ENCODE peak calls at places on chromosome 1, in seven cellular contexts. V is HAP-1; G is esophagus muscularis mucosa; Q is lower lobe of right lung; M is CD4-positive, CD25-positive, alpha-beta regulatory T cell; T is CD8-positive, alpha-beta T cell; P is tibial artery. S is an unnamed sample.

GRCh38 chr1:8460784-8461183 is 142.9 kb downstream of the SLC45A1 start:
- DNase-seq in V (no peak), G (no peak), Q (no peak), M (no peak), T (no peak), P (no peak), S (no peak)

GRCh38 chr1:54314691-54315455 is 91.3 kb downstream of the SSBP3 start:
- DNase-seq in V (no peak), G (no peak), Q (no peak), M (no peak), T (no peak), P (no peak), S (no peak)

GRCh38 chr1:192442736-192443135 is 125.9 kb downstream of the RGS21 start:
- DNase-seq in V (no peak), G (no peak), Q (no peak), M (no peak), T (no peak), P (no peak), S (no peak)

GRCh38 chr1:9400425-9401079 is 107.9 kb downstream of the SPSB1 start:
- DNase-seq in V (no peak), G (no peak), Q (no peak), M (peak; percentile 64), T (no peak), P (no peak), S (peak; percentile 59)

GRCh38 chr1:9269078-9269501 is 23.6 kb upstream of the SPSB1 start:
- DNase-seq in V (no peak), G (no peak), Q (no peak), M (no peak), T (no peak), P (no peak), S (no peak)

GRCh38 chr1:37612186-37612585 is 16.4 kb upstream of the GNL2 start:
- DNase-seq in V (no peak), G (no peak), Q (no peak), M (no peak), T (no peak), P (no peak), S (no peak)

GRCh38 chr1:63612971-63613370 is 19.8 kb downstream of the PGM1 start:
- DNase-seq in V (no peak), G (no peak), Q (no peak), M (no peak), T (no peak), P (no peak), S (no peak)

GRCh38 chr1:177077006-177077405 is 87.5 kb downstream of the ASTN1 start:
- DNase-seq in V (no peak), G (no peak), Q (no peak), M (no peak), T (no peak), P (no peak), S (no peak)

GRCh38 chr1:167430849-167431242 is 87.5 kb downstream of the CD247 start:
- DNase-seq in V (no peak), G (no peak), Q (no peak), M (no peak), T (no peak), P (no peak), S (no peak)

GRCh38 chr1:60920561-60920960 is 161.8 kb upstream of the NFIA start:
- DNase-seq in V (no peak), G (no peak), Q (no peak), M (no peak), T (no peak), P (no peak), S (no peak)

GRCh38 chr1:230067441-230067870 is 418 bp downstream of the GALNT2 start:
- DNase-seq in V (peak; percentile 37), G (no peak), Q (peak; percentile 57), M (peak; percentile 34), T (peak; percentile 4), P (no peak), S (no peak)

GRCh38 chr1:173473599-173474011 is 3.5 kb upstream of the PRDX6 start:
- DNase-seq in V (no peak), G (no peak), Q (no peak), M (no peak), T (no peak), P (no peak), S (no peak)

GRCh38 chr1:173469656-173470055 is 7.5 kb upstream of the PRDX6 start:
- DNase-seq in V (no peak), G (no peak), Q (no peak), M (no peak), T (no peak), P (no peak), S (no peak)

GRCh38 chr1:173474097-173474779 is 2.9 kb upstream of the PRDX6 start:
- DNase-seq in V (no peak), G (no peak), Q (no peak), M (no peak), T (no peak), P (no peak), S (no peak)

GRCh38 chr1:173467426-173467825 is 9.7 kb upstream of the PRDX6 start:
- DNase-seq in V (no peak), G (no peak), Q (no peak), M (no peak), T (no peak), P (no peak), S (no peak)

GRCh38 chr1:173470608-173471007 is 6.5 kb upstream of the PRDX6 start:
- DNase-seq in V (no peak), G (no peak), Q (no peak), M (no peak), T (no peak), P (no peak), S (no peak)
- H3K9me3 ChIP-seq in V (peaks cover 4% of the 10 kb centered on the region), G (no peaks in the 10 kb centered on the region), Q (peaks cover 5% of the 10 kb centered on the region), M (peaks cover 11% of the 10 kb centered on the region), T (peaks cover 4% of the 10 kb centered on the region), P (peaks cover 7% of the 10 kb centered on the region), S (peaks cover 5% of the 10 kb centered on the region)

GRCh38 chr1:197093226-197093887 is 26.3 kb upstream of the F13B start:
- DNase-seq in V (no peak), G (no peak), Q (no peak), M (no peak), T (no peak), P (no peak), S (no peak)

GRCh38 chr1:197100677-197101076 is 33.6 kb upstream of the F13B start:
- DNase-seq in V (no peak), G (no peak), Q (no peak), M (no peak), T (no peak), P (no peak), S (no peak)

GRCh38 chr1:197092491-197093023 is 25.5 kb upstream of the F13B start:
- DNase-seq in V (no peak), G (no peak), Q (no peak), M (no peak), T (no peak), P (no peak), S (no peak)

GRCh38 chr1:197099444-197099843 is 32.4 kb upstream of the F13B start:
- DNase-seq in V (no peak), G (no peak), Q (no peak), M (no peak), T (no peak), P (no peak), S (no peak)

DNA sequence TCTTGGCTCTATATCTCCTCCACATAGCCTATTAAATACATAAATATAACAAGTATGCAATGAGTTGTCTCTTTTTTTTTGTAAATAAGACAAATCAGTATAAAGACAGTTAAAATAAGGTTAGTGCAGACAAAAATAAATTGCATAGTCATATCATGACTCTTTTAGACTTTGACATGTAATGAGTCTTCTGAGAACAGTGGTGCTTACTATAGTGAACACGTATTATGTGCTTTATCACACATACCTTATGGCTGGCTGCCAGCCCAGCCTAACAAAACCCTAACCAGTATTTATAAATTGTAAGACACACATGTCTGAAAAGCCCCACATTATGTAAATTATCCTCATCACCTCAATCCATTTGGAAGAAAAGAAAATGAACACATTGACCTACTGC is 29.1 kb upstream of the F13B start:
- DNase-seq in V (no peak), G (no peak), Q (no peak), M (no peak), T (no peak), P (no peak), S (no peak)
- H3K36me3 ChIP-seq in V (peaks cover 44% of the 10 kb centered on the region), G (no peaks in the 10 kb centered on the region), Q (no peaks in the 10 kb centered on the region), M (no peaks in the 10 kb centered on the region), T (no peaks in the 10 kb centered on the region), P (no peaks in the 10 kb centered on the region), S (peaks cover 69% of the 10 kb centered on the region)

GRCh38 chr1:152663098-152663497 is at the start of gene LCE2D:
- DNase-seq in V (no peak), G (peak; percentile 78), Q (no peak), M (no peak), T (no peak), P (no peak), S (no peak)
- H3K9me3 ChIP-seq in V (no peaks in the 10 kb centered on the region), G (no peaks in the 10 kb centered on the region), Q (no peaks in the 10 kb centered on the region), M (no peaks in the 10 kb centered on the region), T (no peaks in the 10 kb centered on the region), P (no peaks in the 10 kb centered on the region), S (no peaks in the 10 kb centered on the region)

GRCh38 chr1:56222914-56223540 is 356.3 kb downstream of the PLPP3 start:
- DNase-seq in V (no peak), G (no peak), Q (no peak), M (no peak), T (no peak), P (no peak), S (no peak)
- H3K36me3 ChIP-seq in V (no peaks in the 10 kb centered on the region), G (no peaks in the 10 kb centered on the region), Q (no peaks in the 10 kb centered on the region), M (no peaks in the 10 kb centered on the region), T (no peaks in the 10 kb centered on the region), P (no peaks in the 10 kb centered on the region), S (no peaks in the 10 kb centered on the region)

DNA sequence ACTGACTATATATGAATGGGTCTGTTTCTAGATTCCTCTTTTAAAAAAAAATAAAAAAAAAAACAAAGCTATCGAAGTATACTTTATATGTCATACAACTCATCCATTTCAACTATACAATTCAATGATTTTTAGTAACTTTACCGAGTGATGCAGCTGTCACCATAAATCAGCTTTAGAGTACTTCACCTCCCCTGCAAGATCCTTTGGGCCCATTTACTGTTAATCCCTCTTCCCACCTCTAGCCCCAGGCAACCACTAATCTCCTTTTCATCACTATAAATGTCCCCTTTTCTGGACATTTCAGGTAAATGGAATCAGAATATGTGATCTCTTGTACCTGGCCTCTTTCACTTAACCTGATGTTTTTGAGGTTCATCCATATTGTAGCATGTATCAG is 133.9 kb downstream of the PEX14 start:
- DNase-seq in V (peak; percentile 60), G (no peak), Q (no peak), M (no peak), T (no peak), P (no peak), S (no peak)
- H3K9me3 ChIP-seq in V (no peaks in the 10 kb centered on the region), G (no peaks in the 10 kb centered on the region), Q (no peaks in the 10 kb centered on the region), M (no peaks in the 10 kb centered on the region), T (no peaks in the 10 kb centered on the region), P (no peaks in the 10 kb centered on the region), S (no peaks in the 10 kb centered on the region)

DNA sequence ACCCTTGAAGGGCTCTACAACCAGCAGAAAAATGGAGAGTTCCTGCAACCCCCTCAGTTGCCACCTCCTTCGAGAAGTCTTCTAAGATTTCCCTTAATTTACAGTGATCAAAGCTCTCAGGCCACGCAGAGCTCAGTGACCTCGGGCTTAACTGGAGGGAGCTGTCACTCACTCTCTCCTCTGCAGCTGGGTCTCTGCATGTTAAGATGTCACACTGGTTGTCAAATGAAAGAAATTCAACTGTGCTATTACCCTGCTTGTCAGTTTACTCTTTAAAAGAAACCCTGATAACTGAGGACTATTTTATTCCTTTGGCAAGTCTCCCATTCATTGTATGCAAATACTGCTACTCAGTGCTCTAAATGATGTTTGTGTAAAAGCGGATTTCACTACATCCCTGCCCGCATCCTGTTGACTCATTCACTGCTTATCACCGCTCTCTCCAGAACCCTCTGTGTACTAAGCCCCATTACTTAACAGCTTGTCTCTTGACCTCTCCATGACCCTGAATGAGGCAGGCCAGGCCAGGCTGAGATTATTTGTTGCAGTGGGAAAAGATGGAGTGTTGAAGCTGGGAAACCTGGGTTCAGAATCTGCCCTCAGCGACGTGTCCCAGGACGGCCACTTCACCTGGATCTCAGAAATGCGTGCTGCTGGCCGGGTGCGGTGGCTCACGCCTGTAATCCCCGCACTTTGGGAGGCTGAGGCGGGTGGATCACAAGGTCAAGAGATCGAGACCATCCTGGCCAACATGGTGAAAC is 13.7 kb downstream of the DHRS3 start:
- DNase-seq in V (no peak), G (no peak), Q (no peak), M (peak; percentile 86), T (peak; percentile 54), P (peak; percentile 72), S (peak; percentile 85)
- H3K36me3 ChIP-seq in V (no peaks in the 10 kb centered on the region), G (peaks cover 42% of the 10 kb centered on the region), Q (peaks cover 14% of the 10 kb centered on the region), M (peaks cover 2% of the 10 kb centered on the region), T (no peaks in the 10 kb centered on the region), P (peaks cover 41% of the 10 kb centered on the region), S (no peaks in the 10 kb centered on the region)